ENCODE peak calls at places on chromosomes 7 and 10, in four cellular contexts. One of them, this sample, is unnamed.

GRCh38 chr7:7972128-7972527 is 3.5 kb downstream of the GLCCI1 start:
- DNase-seq in T-helper 22 cell: no peak
- DNase-seq in MM.1S: peak; percentile 14
- DNase-seq in NCI-H1930: no peak
- DNase-seq in this sample: no peak

GRCh38 chr7:5425507-5426225 is 2.0 kb upstream of the TNRC18 start:
- DNase-seq in T-helper 22 cell: no peak
- DNase-seq in NCI-H1930: peak; percentile 68
- DNase-seq in MM.1S: no peak
- DNase-seq in this sample: no peak

GRCh38 chr10:123392182-123392930 is 238.2 kb downstream of the BUB3 start:
- DNase-seq in T-helper 22 cell: no peak
- DNase-seq in MM.1S: no peak
- DNase-seq in NCI-H1930: no peak
- DNase-seq in this sample: peak; percentile 69

GRCh38 chr7:148276291-148277041 is 314.1 kb upstream of the C7orf33 start:
- DNase-seq in NCI-H1930: no peak
- DNase-seq in T-helper 22 cell: no peak
- DNase-seq in MM.1S: no peak
- DNase-seq in this sample: no peak

GRCh38 chr7:131225619-131226101 is 102.0 kb upstream of the MKLN1 start:
- DNase-seq in T-helper 22 cell: no peak
- DNase-seq in NCI-H1930: no peak
- DNase-seq in MM.1S: no peak
- DNase-seq in this sample: no peak

GRCh38 chr10:260819-261429 is 125.7 kb downstream of the ZMYND11 start:
- DNase-seq in T-helper 22 cell: no peak
- DNase-seq in MM.1S: no peak
- DNase-seq in NCI-H1930: no peak
- DNase-seq in this sample: peak; percentile 5

GRCh38 chr10:33193867-33194521 is 140.5 kb downstream of the NRP1 start:
- DNase-seq in T-helper 22 cell: no peak
- DNase-seq in NCI-H1930: no peak
- DNase-seq in MM.1S: no peak
- DNase-seq in this sample: no peak

GRCh38 chr7:103735377-103735776 is 254.1 kb downstream of the RELN start:
- DNase-seq in T-helper 22 cell: no peak
- DNase-seq in MM.1S: no peak
- DNase-seq in NCI-H1930: no peak
- DNase-seq in this sample: no peak

GRCh38 chr10:103077491-103078308 is 115.4 kb downstream of the NT5C2 start:
- DNase-seq in T-helper 22 cell: no peak
- DNase-seq in MM.1S: no peak
- DNase-seq in NCI-H1930: no peak
- DNase-seq in this sample: no peak

GRCh38 chr7:9890092-9890491 is 1083.6 kb upstream of the PHF14 start:
- DNase-seq in MM.1S: no peak
- DNase-seq in NCI-H1930: no peak
- DNase-seq in T-helper 22 cell: no peak
- DNase-seq in this sample: no peak

GRCh38 chr7:156777364-156778069 is 115.5 kb downstream of the LMBR1 start:
- DNase-seq in MM.1S: no peak
- DNase-seq in NCI-H1930: no peak
- DNase-seq in T-helper 22 cell: no peak
- DNase-seq in this sample: no peak